ENCODE peak calls at places on chromosome 1, in eight cellular contexts. T is WTC11; X is PC-3; G is sigmoid colon; I is EH; R is cardiac fibroblast; Y is cardiac muscle cell; P is stimulated activated CD8-positive, alpha-beta memory T cell treated with anti-CD3 and anti-CD28 coated beads, Interleukin-12 subunit alpha, Interleukin-12 subunit beta, amount 100 ng/mL, for 4 hours. S is an unnamed sample.
A peak's percentile ranks its signal among the peaks of the same experiment; 100 is the strongest.

GRCh38 chr1:201676061-201676644 is 137.2 kb downstream of the NAV1 start:
- DNase-seq in X (no peak), I (peak; percentile 82), G (peak; percentile 78), R (peak; percentile 33), Y (peak; percentile 49), P (no peak), T (peak; percentile 50), S (peak; percentile 30)

GRCh38 chr1:234535763-234536515 is 57.0 kb upstream of the TARBP1 start:
- DNase-seq in G (peak; percentile 93), I (peak; percentile 68), T (no peak), Y (no peak), P (no peak), R (peak; percentile 78), X (no peak), S (peak; percentile 48)

GRCh38 chr1:51661081-51661518 is 44.2 kb downstream of the OSBPL9 start:
- DNase-seq in Y (peak; percentile 22), X (peak; percentile 87), G (no peak), P (no peak), R (peak; percentile 98), T (no peak), I (peak; percentile 99), S (no peak)

GRCh38 chr1:100767176-100767876 is 47.8 kb downstream of the VCAM1 start:
- DNase-seq in X (peak; percentile 52), T (no peak), P (no peak), R (peak; percentile 59), G (no peak), I (peak; percentile 59), Y (no peak), S (no peak)

GRCh38 chr1:184553845-184554244 is 167.0 kb downstream of the C1orf21 start:
- DNase-seq in Y (no peak), X (no peak), P (no peak), G (no peak), T (no peak), I (no peak), R (no peak), S (no peak)

GRCh38 chr1:201745023-201745422 is 83.9 kb upstream of the IPO9 start:
- DNase-seq in G (no peak), R (peak; percentile 84), I (peak; percentile 78), P (no peak), T (no peak), Y (no peak), X (peak; percentile 62), S (no peak)

GRCh38 chr1:18719786-18720436 is 89.3 kb downstream of the PAX7 start:
- DNase-seq in T (no peak), I (peak; percentile 3), R (no peak), P (no peak), X (peak; percentile 45), G (no peak), Y (no peak), S (no peak)

GRCh38 chr1:189305279-189305678 is 1172.4 kb downstream of the BRINP3 start:
- DNase-seq in R (no peak), I (no peak), G (no peak), T (no peak), X (no peak), P (no peak), Y (no peak), S (no peak)

GRCh38 chr1:147811273-147811672 is 50.9 kb upstream of the GJA5 start:
- DNase-seq in R (no peak), T (no peak), Y (peak; percentile 8), P (no peak), G (no peak), X (no peak), I (no peak), S (no peak)

GRCh38 chr1:55262822-55263221 is 47.7 kb upstream of the USP24 start:
- DNase-seq in P (no peak), R (peak; percentile 89), Y (no peak), T (no peak), G (no peak), X (peak; percentile 55), I (peak; percentile 76), S (no peak)